ENCODE peak calls at places on chromosomes 12 and 14, in six cellular contexts. One of them, this sample, is unnamed.

GRCh38 chr12:9634177-9634803 is 26.6 kb upstream of the KLRB1 start:
- DNase-seq in H1: peak; percentile 71
- DNase-seq in breast epithelium: no peak
- DNase-seq in small intestine: peak; percentile 66
- DNase-seq in BE2C: peak; percentile 51
- DNase-seq in BJ: no peak
- DNase-seq in this sample: peak; percentile 72

GRCh38 chr14:64942531-64943111 is at the start of gene GPX2:
- DNase-seq in BE2C: no peak
- DNase-seq in H1: no peak
- DNase-seq in small intestine: peak; percentile 95
- DNase-seq in breast epithelium: no peak
- DNase-seq in BJ: no peak
- DNase-seq in this sample: no peak

GRCh38 chr12:12482150-12482761 is 80.4 kb downstream of the DUSP16 start:
- DNase-seq in breast epithelium: no peak
- DNase-seq in H1: no peak
- DNase-seq in BE2C: no peak
- DNase-seq in BJ: no peak
- DNase-seq in small intestine: peak; percentile 37
- DNase-seq in this sample: no peak

GRCh38 chr12:29546000-29546399 is 48.5 kb upstream of the OVCH1 start:
- DNase-seq in small intestine: no peak
- DNase-seq in BE2C: no peak
- DNase-seq in BJ: no peak
- DNase-seq in breast epithelium: no peak
- DNase-seq in H1: no peak
- DNase-seq in this sample: no peak

GRCh38 chr14:22264759-22265158 is 324.3 kb downstream of the DAD1 start:
- DNase-seq in breast epithelium: no peak
- DNase-seq in BE2C: no peak
- DNase-seq in H1: no peak
- DNase-seq in BJ: no peak
- DNase-seq in small intestine: no peak
- DNase-seq in this sample: no peak

GRCh38 chr14:99274346-99275221 is 2.6 kb upstream of the BCL11B start:
- DNase-seq in BJ: no peak
- DNase-seq in H1: peak; percentile 88
- DNase-seq in BE2C: peak; percentile 79
- DNase-seq in small intestine: peak; percentile 91
- DNase-seq in breast epithelium: peak; percentile 82
- DNase-seq in this sample: no peak

GRCh38 chr12:100376166-100376565 is 19.3 kb downstream of the SLC17A8 start:
- DNase-seq in BE2C: no peak
- DNase-seq in breast epithelium: no peak
- DNase-seq in H1: no peak
- DNase-seq in small intestine: peak; percentile 71
- DNase-seq in BJ: no peak
- DNase-seq in this sample: no peak

GRCh38 chr12:124451016-124451415 is 116.4 kb downstream of the NCOR2 start:
- DNase-seq in breast epithelium: no peak
- DNase-seq in BE2C: no peak
- DNase-seq in BJ: no peak
- DNase-seq in H1: no peak
- DNase-seq in small intestine: no peak
- DNase-seq in this sample: no peak

GRCh38 chr14:98404811-98405210 is 867.2 kb downstream of the BCL11B start:
- DNase-seq in H1: no peak
- DNase-seq in breast epithelium: no peak
- DNase-seq in BE2C: no peak
- DNase-seq in small intestine: no peak
- DNase-seq in BJ: no peak
- DNase-seq in this sample: no peak

GRCh38 chr12:15505616-15506015 is 183.3 kb downstream of the PTPRO start:
- DNase-seq in BE2C: no peak
- DNase-seq in breast epithelium: no peak
- DNase-seq in small intestine: no peak
- DNase-seq in BJ: no peak
- DNase-seq in H1: no peak
- DNase-seq in this sample: no peak

GRCh38 chr14:71541973-71542730 is 390.1 kb upstream of the RGS6 start:
- DNase-seq in BJ: no peak
- DNase-seq in H1: no peak
- DNase-seq in small intestine: no peak
- DNase-seq in breast epithelium: no peak
- DNase-seq in BE2C: no peak
- DNase-seq in this sample: no peak
- H3K4me3 ChIP-seq in BJ: no peak overlapping the region
- H3K4me3 ChIP-seq in H1: no peak overlapping the region
- H3K4me3 ChIP-seq in small intestine: no peak overlapping the region
- H3K4me3 ChIP-seq in breast epithelium: no peak overlapping the region
- H3K4me3 ChIP-seq in BE2C: no peak overlapping the region
- H3K4me3 ChIP-seq in this sample: no peak overlapping the region

GRCh38 chr12:89273525-89273924 is 78.8 kb downstream of the DUSP6 start:
- DNase-seq in small intestine: no peak
- DNase-seq in breast epithelium: no peak
- DNase-seq in H1: no peak
- DNase-seq in BE2C: no peak
- DNase-seq in BJ: no peak
- DNase-seq in this sample: no peak

GRCh38 chr12:89267404-89267803 is 84.9 kb downstream of the DUSP6 start:
- DNase-seq in BE2C: no peak
- DNase-seq in BJ: no peak
- DNase-seq in small intestine: no peak
- DNase-seq in breast epithelium: no peak
- DNase-seq in H1: no peak
- DNase-seq in this sample: no peak

GRCh38 chr12:89269184-89269583 is 83.1 kb downstream of the DUSP6 start:
- DNase-seq in breast epithelium: no peak
- DNase-seq in small intestine: no peak
- DNase-seq in BJ: no peak
- DNase-seq in H1: no peak
- DNase-seq in BE2C: no peak
- DNase-seq in this sample: no peak

DNA sequence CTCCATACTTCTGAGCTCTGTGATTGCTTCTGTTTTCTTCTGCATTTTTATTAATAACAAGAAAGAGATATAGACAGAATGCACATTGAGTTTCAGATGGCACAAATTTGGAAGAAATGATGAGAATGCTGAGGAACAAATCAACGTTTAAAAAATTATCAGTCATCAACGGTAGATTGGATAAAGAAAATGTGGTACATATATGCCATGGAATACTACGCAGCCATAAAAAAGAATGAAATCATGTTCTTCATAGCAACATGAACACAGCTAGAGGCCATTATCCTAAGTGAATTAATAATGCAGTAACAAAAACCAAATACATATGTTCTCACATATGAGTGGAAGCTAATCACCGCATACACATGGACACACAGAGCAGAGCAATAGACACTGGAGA is 81.8 kb downstream of the DUSP6 start:
- DNase-seq in BJ: no peak
- DNase-seq in small intestine: no peak
- DNase-seq in H1: no peak
- DNase-seq in breast epithelium: no peak
- DNase-seq in BE2C: no peak
- DNase-seq in this sample: no peak
- H3K4me3 ChIP-seq in BJ: no peak overlapping the region
- H3K4me3 ChIP-seq in small intestine: no peak overlapping the region
- H3K4me3 ChIP-seq in H1: no peak overlapping the region
- H3K4me3 ChIP-seq in breast epithelium: no peak overlapping the region
- H3K4me3 ChIP-seq in BE2C: no peak overlapping the region
- H3K4me3 ChIP-seq in this sample: no peak overlapping the region

GRCh38 chr12:93466625-93467350 is 526 bp upstream of the MRPL42 start:
- DNase-seq in BE2C: no peak
- DNase-seq in BJ: no peak
- DNase-seq in small intestine: no peak
- DNase-seq in H1: no peak
- DNase-seq in breast epithelium: no peak
- DNase-seq in this sample: no peak
- H3K4me3 ChIP-seq in BE2C: peak overlapping the region; percentile 87
- H3K4me3 ChIP-seq in BJ: no peak overlapping the region
- H3K4me3 ChIP-seq in small intestine: no peak overlapping the region
- H3K4me3 ChIP-seq in H1: no peak overlapping the region
- H3K4me3 ChIP-seq in breast epithelium: peak overlapping the region; percentile 75
- H3K4me3 ChIP-seq in this sample: peak overlapping the region; percentile 68

DNA sequence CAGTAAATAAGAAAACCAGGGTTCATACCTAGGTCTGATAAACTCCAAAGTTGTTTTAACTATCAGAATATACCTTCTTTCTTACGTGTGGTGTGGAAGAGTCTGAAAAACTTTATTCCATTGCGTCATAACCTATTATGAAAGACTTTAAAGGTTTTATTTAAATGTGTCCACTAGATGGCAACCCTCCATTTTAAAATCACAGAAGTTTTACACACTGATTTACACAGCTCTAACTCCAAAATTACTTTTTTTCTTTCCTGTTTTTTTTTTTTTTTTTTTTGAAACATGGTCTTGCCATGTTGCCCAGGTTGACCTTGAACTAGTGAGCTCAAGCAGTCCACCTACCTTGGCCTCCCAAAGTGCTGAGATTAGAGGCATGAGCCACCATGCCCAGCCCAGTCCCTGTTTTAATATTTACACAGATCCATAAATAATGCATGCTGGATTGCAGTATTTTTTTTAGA is 17.3 kb upstream of the TMPRSS12 start:
- DNase-seq in BJ: peak; percentile 41
- DNase-seq in BE2C: no peak
- DNase-seq in breast epithelium: no peak
- DNase-seq in H1: no peak
- DNase-seq in small intestine: peak; percentile 71
- DNase-seq in this sample: no peak
- H3K4me3 ChIP-seq in BJ: no peak overlapping the region
- H3K4me3 ChIP-seq in BE2C: no peak overlapping the region
- H3K4me3 ChIP-seq in breast epithelium: no peak overlapping the region
- H3K4me3 ChIP-seq in H1: no peak overlapping the region
- H3K4me3 ChIP-seq in small intestine: no peak overlapping the region
- H3K4me3 ChIP-seq in this sample: no peak overlapping the region

GRCh38 chr12:27552235-27552634 is 28.2 kb downstream of the PPFIBP1 start:
- DNase-seq in BJ: no peak
- DNase-seq in small intestine: no peak
- DNase-seq in H1: no peak
- DNase-seq in breast epithelium: no peak
- DNase-seq in BE2C: no peak
- DNase-seq in this sample: no peak

GRCh38 chr12:27554003-27554402 is 30.0 kb downstream of the PPFIBP1 start:
- DNase-seq in BJ: no peak
- DNase-seq in breast epithelium: no peak
- DNase-seq in BE2C: no peak
- DNase-seq in small intestine: no peak
- DNase-seq in H1: no peak
- DNase-seq in this sample: no peak

GRCh38 chr12:27551172-27551840 is 27.3 kb downstream of the PPFIBP1 start:
- DNase-seq in BJ: no peak
- DNase-seq in BE2C: no peak
- DNase-seq in H1: no peak
- DNase-seq in small intestine: no peak
- DNase-seq in breast epithelium: no peak
- DNase-seq in this sample: no peak

GRCh38 chr12:27554421-27555186 is 30.6 kb downstream of the PPFIBP1 start:
- DNase-seq in BE2C: no peak
- DNase-seq in small intestine: no peak
- DNase-seq in breast epithelium: no peak
- DNase-seq in BJ: no peak
- DNase-seq in H1: no peak
- DNase-seq in this sample: peak; percentile 53

GRCh38 chr12:27552886-27553560 is 29.0 kb downstream of the PPFIBP1 start:
- DNase-seq in breast epithelium: no peak
- DNase-seq in BJ: no peak
- DNase-seq in H1: no peak
- DNase-seq in BE2C: no peak
- DNase-seq in small intestine: no peak
- DNase-seq in this sample: no peak
- H3K4me3 ChIP-seq in breast epithelium: no peak overlapping the region
- H3K4me3 ChIP-seq in BJ: no peak overlapping the region
- H3K4me3 ChIP-seq in H1: no peak overlapping the region
- H3K4me3 ChIP-seq in BE2C: no peak overlapping the region
- H3K4me3 ChIP-seq in small intestine: no peak overlapping the region
- H3K4me3 ChIP-seq in this sample: no peak overlapping the region

DNA sequence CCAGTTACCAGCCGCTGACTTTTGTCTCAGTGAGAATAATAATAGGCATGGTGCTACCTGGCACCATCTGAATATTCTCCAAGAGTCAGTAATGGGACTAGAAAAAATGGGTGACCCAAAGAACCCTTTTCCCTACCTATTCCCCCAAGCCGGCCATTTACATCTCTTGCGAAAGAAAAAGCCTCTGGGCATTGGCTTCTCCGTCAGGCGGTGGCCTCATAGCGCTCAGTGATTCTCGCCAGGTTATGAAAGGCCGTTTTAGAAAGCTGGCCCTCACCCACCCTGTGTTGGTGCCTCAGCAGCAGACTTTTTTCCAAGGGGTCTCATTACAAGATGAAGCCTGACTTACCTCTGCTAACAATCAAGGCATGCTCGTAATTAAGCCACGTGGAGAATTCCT is 552 bp upstream of the SLC6A15 start:
- DNase-seq in BE2C: peak; percentile 33
- DNase-seq in H1: peak; percentile 55
- DNase-seq in breast epithelium: no peak
- DNase-seq in small intestine: no peak
- DNase-seq in BJ: no peak
- DNase-seq in this sample: no peak
- H3K4me3 ChIP-seq in BE2C: peak overlapping the region; percentile 93
- H3K4me3 ChIP-seq in H1: peak overlapping the region; percentile 93
- H3K4me3 ChIP-seq in breast epithelium: peak overlapping the region; percentile 47
- H3K4me3 ChIP-seq in small intestine: no peak overlapping the region
- H3K4me3 ChIP-seq in BJ: peak overlapping the region; percentile 35
- H3K4me3 ChIP-seq in this sample: peak overlapping the region; percentile 23

DNA sequence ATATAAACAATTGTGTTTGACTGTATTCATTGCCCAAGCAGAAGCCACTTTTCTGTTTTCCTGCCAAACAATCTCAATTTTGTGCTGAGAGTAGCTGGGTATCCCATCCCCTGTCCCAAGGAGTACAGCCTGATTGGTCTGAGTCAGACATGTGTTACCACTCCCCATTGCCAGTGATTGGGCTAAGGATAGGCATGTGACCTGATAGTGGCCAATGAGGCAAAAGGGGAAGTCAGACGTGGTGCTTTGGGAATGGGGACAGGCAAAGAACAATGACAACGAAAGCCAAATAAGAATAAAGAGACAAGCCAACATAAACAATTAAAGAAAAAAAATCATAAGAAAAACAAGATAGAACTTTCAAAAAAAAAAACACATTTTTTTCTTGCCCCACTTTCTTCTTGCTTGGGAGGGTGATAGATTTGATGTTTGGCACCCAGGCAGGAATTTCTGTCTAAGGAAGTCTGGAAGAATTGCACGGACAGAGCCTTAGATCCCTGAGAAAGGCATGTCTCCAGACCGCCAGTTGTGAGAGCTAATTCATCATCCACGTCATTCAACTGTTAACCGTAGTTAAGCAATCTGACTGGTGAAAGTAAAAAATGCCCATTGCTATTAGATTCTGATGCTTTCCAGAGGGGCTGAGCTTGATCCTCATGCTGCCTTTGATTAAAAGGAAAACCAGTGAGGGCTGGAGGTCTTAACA is 626.6 kb upstream of the TMEM132C start:
- DNase-seq in breast epithelium: no peak
- DNase-seq in BJ: no peak
- DNase-seq in small intestine: no peak
- DNase-seq in BE2C: no peak
- DNase-seq in H1: no peak
- DNase-seq in this sample: no peak
- H3K4me3 ChIP-seq in breast epithelium: no peak overlapping the region
- H3K4me3 ChIP-seq in BJ: no peak overlapping the region
- H3K4me3 ChIP-seq in small intestine: no peak overlapping the region
- H3K4me3 ChIP-seq in BE2C: no peak overlapping the region
- H3K4me3 ChIP-seq in H1: no peak overlapping the region
- H3K4me3 ChIP-seq in this sample: no peak overlapping the region

This sample was measured in tibial nerve.